ENCODE peak calls at places on chromosomes 11 and 22, in seven cellular contexts. R is IMR-90, H is colonic mucosa, E is right lobe of liver, D is GM23338, L is glutamatergic neuron, U is AG10803. N is an unnamed sample.

GRCh38 chr11:1271002-1271401 is 38.4 kb downstream of the TOLLIP start:
- DNase-seq in D (no peak), U (no peak), R (peak; percentile 12), E (no peak), H (no peak), L (no peak), N (no peak)

GRCh38 chr11:32088117-32088941 is 2.5 kb upstream of the RCN1 start:
- DNase-seq in D (no peak), R (peak; percentile 91), H (peak; percentile 38), E (peak; percentile 57), L (no peak), U (peak; percentile 89), N (peak; percentile 83)

GRCh38 chr22:50136431-50137047 is 34.0 kb upstream of the PANX2 start:
- DNase-seq in R (no peak), D (no peak), L (no peak), H (no peak), E (no peak), U (peak; percentile 20), N (no peak)

GRCh38 chr11:65658174-65659021 is 4.3 kb downstream of the RELA start:
- DNase-seq in D (no peak), E (no peak), U (no peak), H (no peak), L (no peak), R (no peak), N (no peak)

GRCh38 chr11:68545796-68546195 is 85.2 kb downstream of the PPP6R3 start:
- DNase-seq in D (no peak), L (no peak), U (no peak), R (no peak), E (no peak), H (no peak), N (no peak)

GRCh38 chr11:32487270-32487669 is 51.9 kb upstream of the WT1 start:
- DNase-seq in U (no peak), H (no peak), L (peak; percentile 26), E (no peak), D (peak; percentile 57), R (no peak), N (no peak)

GRCh38 chr11:120873966-120874365 is 149.9 kb upstream of the TBCEL start:
- DNase-seq in L (no peak), D (no peak), H (no peak), U (no peak), R (no peak), E (no peak), N (no peak)

GRCh38 chr11:134126197-134126822 is 57.4 kb downstream of the JAM3 start:
- DNase-seq in U (peak; percentile 92), D (peak; percentile 28), L (no peak), E (no peak), H (no peak), R (peak; percentile 97), N (peak; percentile 97)

GRCh38 chr22:35839811-35840739 is 122.4 kb downstream of the APOL5 start:
- DNase-seq in E (peak; percentile 42), R (peak; percentile 98), H (peak; percentile 90), U (peak; percentile 99), L (peak; percentile 90), D (peak; percentile 96), N (peak; percentile 97)

GRCh38 chr11:122677256-122677655 is 21.7 kb downstream of the UBASH3B start:
- DNase-seq in U (no peak), L (no peak), R (no peak), D (no peak), E (no peak), H (no peak), N (no peak)

GRCh38 chr11:131470526-131470925 is 100.1 kb downstream of the NTM start:
- DNase-seq in L (no peak), D (peak; percentile 11), R (no peak), U (no peak), H (no peak), E (no peak), N (no peak)

GRCh38 chr22:19705181-19705934 is 8.9 kb upstream of the SEPTIN5 start:
- DNase-seq in D (peak; percentile 98), R (no peak), U (no peak), L (peak; percentile 37), H (no peak), E (no peak), N (no peak)

GRCh38 chr11:68354181-68354872 is 41.9 kb downstream of the LRP5 start:
- DNase-seq in U (peak; percentile 99), R (peak; percentile 89), H (peak; percentile 91), E (peak; percentile 76), L (no peak), D (peak; percentile 46), N (peak; percentile 81)

GRCh38 chr22:50574383-50574755 is 3.9 kb downstream of the CPT1B start:
- DNase-seq in L (no peak), E (no peak), H (no peak), U (no peak), D (no peak), R (no peak), N (no peak)

GRCh38 chr11:3129591-3130268 is 35.4 kb downstream of the OSBPL5 start:
- DNase-seq in D (no peak), E (peak; percentile 13), R (no peak), L (peak; percentile 12), U (no peak), H (no peak), N (no peak)

GRCh38 chr22:41925783-41926460 is 684 bp downstream of the TNFRSF13C start:
- DNase-seq in U (peak; percentile 24), R (peak; percentile 34), H (peak; percentile 82), D (peak; percentile 89), L (peak; percentile 81), E (peak; percentile 73), N (no peak)

GRCh38 chr11:118522571-118523072 is 4.7 kb upstream of the TTC36 start:
- DNase-seq in R (peak; percentile 30), L (no peak), U (peak; percentile 29), D (peak; percentile 71), H (no peak), E (no peak), N (peak; percentile 26)
- TF ChIP-seq CTCF in R (peak; percentile 17), L (no peak), U (peak; percentile 48), D (peak; percentile 50), H (no peak), E (peak; percentile 30), N (peak; percentile 43)

GRCh38 chr11:108593214-108593909 is at the start of gene EXPH5:
- DNase-seq in H (peak; percentile 98), U (peak; percentile 38), R (peak; percentile 26), D (peak; percentile 99), E (peak; percentile 95), L (peak; percentile 81), N (no peak)
- TF ChIP-seq CTCF in H (no peak), U (no peak), R (no peak), D (no peak), E (peak; percentile 5), L (no peak), N (no peak)

GRCh38 chr11:110249066-110249465 is 47.3 kb downstream of the RDX start:
- DNase-seq in E (no peak), R (no peak), D (no peak), U (peak; percentile 4), L (no peak), H (no peak), N (no peak)
- TF ChIP-seq CTCF in E (peak; percentile 39), R (peak; percentile 26), D (peak; percentile 41), U (peak; percentile 36), L (no peak), H (no peak), N (peak; percentile 61)

DNA sequence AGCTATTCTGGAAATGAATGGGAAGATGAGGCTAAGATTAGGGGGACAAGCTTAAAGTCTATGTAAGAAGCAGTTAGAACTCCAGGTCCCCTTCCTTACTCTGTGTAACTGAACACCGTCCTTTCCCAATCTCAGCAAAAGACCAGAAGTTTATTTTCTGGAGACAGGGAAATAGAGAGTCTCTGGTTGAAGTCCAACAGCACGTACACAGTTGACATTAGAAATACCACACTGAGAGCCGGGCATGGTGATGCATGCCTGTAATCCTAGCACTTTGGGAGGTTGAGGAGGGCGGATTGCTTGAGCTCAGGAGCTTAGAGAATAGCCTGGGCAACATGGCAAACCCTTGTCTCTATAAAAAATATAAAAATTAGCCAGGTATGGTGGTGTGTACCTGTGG is 94.0 kb downstream of the CD44 start:
- DNase-seq in U (no peak), E (no peak), L (no peak), H (no peak), R (peak; percentile 83), D (no peak), N (no peak)
- TF ChIP-seq CTCF in U (no peak), E (no peak), L (no peak), H (no peak), R (no peak), D (no peak), N (no peak)

GRCh38 chr11:47551086-47551485 is 1.8 kb downstream of the CELF1 start:
- DNase-seq in R (peak; percentile 48), E (no peak), U (peak; percentile 44), H (no peak), L (no peak), D (peak; percentile 62), N (peak; percentile 28)
- TF ChIP-seq CTCF in R (peak; percentile 32), E (peak; percentile 11), U (peak; percentile 52), H (peak; percentile 23), L (peak; percentile 33), D (peak; percentile 50), N (peak; percentile 70)

DNA sequence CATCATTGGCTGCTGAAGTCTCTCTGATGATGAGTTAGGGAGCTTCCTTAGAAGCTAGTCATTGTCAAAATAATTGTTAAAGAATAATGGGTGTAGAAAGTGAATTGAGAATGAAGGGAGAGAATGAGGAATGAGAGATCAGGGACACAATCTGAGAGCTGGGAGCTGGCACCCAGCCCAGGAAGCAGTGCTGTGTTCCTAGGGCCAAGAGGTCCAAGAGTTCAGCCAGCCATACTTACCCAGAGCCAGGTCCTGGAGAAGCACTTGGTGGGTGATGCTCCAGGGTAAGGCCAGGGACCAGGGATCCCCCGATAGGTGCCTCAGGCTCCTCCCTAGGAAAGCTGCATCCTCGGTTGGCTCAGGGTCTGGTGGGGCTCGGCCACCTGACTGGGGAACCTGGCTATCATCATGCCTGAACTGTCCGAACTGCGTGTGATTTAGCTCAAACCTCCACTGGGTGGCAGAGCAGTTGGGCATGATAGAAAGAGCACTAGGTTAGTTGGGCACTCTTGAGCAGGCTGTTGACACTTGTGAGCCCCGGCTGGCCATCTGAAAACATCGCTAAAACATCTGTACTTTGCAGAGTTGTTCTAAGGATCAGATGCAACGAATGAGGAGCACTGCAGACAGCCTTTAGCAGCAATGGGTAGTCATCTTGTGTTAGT is 123.9 kb upstream of the NCAM1 start:
- DNase-seq in R (no peak), U (no peak), D (peak; percentile 32), L (no peak), E (peak; percentile 41), H (no peak), N (no peak)
- TF ChIP-seq CTCF in R (no peak), U (no peak), D (peak; percentile 7), L (no peak), E (no peak), H (no peak), N (no peak)

N was measured in HFFc6.